ENCODE peak calls at places on chromosomes 16 and 17, in ten cellular contexts. B, X, M, A, W, Y, N, E, C and I are unnamed samples.

GRCh38 chr16:64656471-64656870 is 465.4 kb downstream of the CDH11 start:
- DNase-seq in B (no peak), X (no peak), M (no peak), A (no peak), W (no peak), Y (no peak), N (no peak), E (no peak), C (no peak), I (no peak)

GRCh38 chr17:75876938-75877751 is 1.2 kb downstream of the TRIM47 start:
- DNase-seq in B (peak), X (peak), M (no peak), A (peak), W (peak), Y (peak), N (peak), E (peak), C (peak), I (peak)

GRCh38 chr16:118857-119256 is 19.6 kb downstream of the NPRL3 start:
- DNase-seq in B (no peak), X (no peak), M (no peak), A (no peak), W (no peak), Y (no peak), N (no peak), E (no peak), C (no peak), I (no peak)

GRCh38 chr16:51290410-51290809 is 139.3 kb upstream of the SALL1 start:
- DNase-seq in B (no peak), X (no peak), M (no peak), A (no peak), W (no peak), Y (no peak), N (no peak), E (no peak), C (no peak), I (no peak)

GRCh38 chr16:55476625-55477533 is 2.1 kb upstream of the MMP2 start:
- DNase-seq in B (no peak), X (no peak), M (no peak), A (no peak), W (no peak), Y (no peak), N (no peak), E (no peak), C (peak), I (peak)

GRCh38 chr17:31564883-31565297 is 173.4 kb downstream of the RAB11FIP4 start:
- DNase-seq in B (no peak), X (no peak), M (no peak), A (peak), W (no peak), Y (no peak), N (no peak), E (no peak), C (peak), I (no peak)

GRCh38 chr17:16422416-16422815 is 7.0 kb downstream of the TRPV2 start:
- DNase-seq in B (no peak), X (no peak), M (no peak), A (no peak), W (no peak), Y (no peak), N (no peak), E (no peak), C (no peak), I (no peak)

GRCh38 chr17:78027121-78027520 is 68.6 kb downstream of the TNRC6C start:
- DNase-seq in B (no peak), X (no peak), M (no peak), A (no peak), W (no peak), Y (no peak), N (no peak), E (no peak), C (no peak), I (no peak)

GRCh38 chr17:83073389-83074063 is 5.9 kb upstream of the METRNL start:
- DNase-seq in B (no peak), X (peak), M (no peak), A (peak), W (peak), Y (no peak), N (no peak), E (peak), C (no peak), I (no peak)

GRCh38 chr16:1974157-1975070 is 2.6 kb downstream of the TBL3 start:
- DNase-seq in B (no peak), X (no peak), M (no peak), A (no peak), W (no peak), Y (no peak), N (no peak), E (no peak), C (no peak), I (no peak)

GRCh38 chr16:2904100-2904921 is 7.4 kb upstream of the FLYWCH1 start:
- DNase-seq in B (peak), X (peak), M (peak), A (peak), W (peak), Y (peak), N (peak), E (peak), C (peak), I (peak)

GRCh38 chr16:4059969-4060368 is 56.3 kb downstream of the ADCY9 start:
- DNase-seq in B (no peak), X (no peak), M (no peak), A (no peak), W (no peak), Y (no peak), N (no peak), E (no peak), C (no peak), I (no peak)

GRCh38 chr17:47615766-47616424 is 33.8 kb upstream of the KPNB1 start:
- DNase-seq in B (peak), X (no peak), M (no peak), A (peak), W (peak), Y (no peak), N (no peak), E (peak), C (peak), I (no peak)

GRCh38 chr17:4553669-4554068 is 1.5 kb downstream of the MYBBP1A start:
- DNase-seq in B (peak), X (no peak), M (no peak), A (no peak), W (no peak), Y (no peak), N (no peak), E (no peak), C (no peak), I (no peak)

GRCh38 chr16:2154533-2155090 is 970 bp upstream of the TRAF7 start:
- DNase-seq in B (peak), X (peak), M (no peak), A (no peak), W (no peak), Y (no peak), N (no peak), E (no peak), C (no peak), I (no peak)

GRCh38 chr17:40355804-40356758 is 8.5 kb downstream of the GJD3 start:
- DNase-seq in B (no peak), X (no peak), M (no peak), A (no peak), W (no peak), Y (no peak), N (no peak), E (no peak), C (no peak), I (no peak)

GRCh38 chr16:12750554-12750918 is 53.2 kb downstream of the CPPED1 start:
- DNase-seq in B (no peak), X (no peak), M (no peak), A (no peak), W (no peak), Y (no peak), N (no peak), E (no peak), C (no peak), I (no peak)

GRCh38 chr16:51155199-51155607 is 4.1 kb upstream of the SALL1 start:
- DNase-seq in B (no peak), X (no peak), M (no peak), A (no peak), W (no peak), Y (no peak), N (no peak), E (no peak), C (peak), I (no peak)

GRCh38 chr17:77512062-77512946 is 371.5 kb downstream of the SEC14L1 start:
- DNase-seq in B (no peak), X (no peak), M (no peak), A (no peak), W (no peak), Y (no peak), N (no peak), E (no peak), C (no peak), I (no peak)

GRCh38 chr17:10226930-10227695 is 28.7 kb upstream of the GAS7 start:
- DNase-seq in B (peak), X (peak), M (peak), A (peak), W (peak), Y (no peak), N (peak), E (no peak), C (peak), I (peak)